ENCODE peak calls at places on chromosomes 4 and X, in eight cellular contexts. M, Y, G, X, U, P, J and B are unnamed samples.

GRCh38 chrX:71579136-71579989 is 1.1 kb downstream of the GCNA start:
- DNase-seq in M (no peak), Y (no peak), G (no peak), X (no peak), U (no peak), P (no peak), J (no peak), B (no peak)

GRCh38 chr4:41880840-41881831 is 54.1 kb upstream of the TMEM33 start:
- DNase-seq in M (no peak), Y (no peak), G (no peak), X (no peak), U (no peak), P (no peak), J (no peak), B (no peak)

GRCh38 chr4:108043536-108043935 is 53.8 kb downstream of the HADH start:
- DNase-seq in M (no peak), Y (no peak), G (no peak), X (no peak), U (no peak), P (no peak), J (no peak), B (no peak)

GRCh38 chr4:113607147-113607720 is 154.3 kb downstream of the CAMK2D start:
- DNase-seq in M (no peak), Y (no peak), G (no peak), X (no peak), U (no peak), P (no peak), J (no peak), B (no peak)

GRCh38 chr4:56648245-56649151 is 32.6 kb downstream of the HOPX start:
- DNase-seq in M (no peak), Y (no peak), G (no peak), X (no peak), U (no peak), P (no peak), J (no peak), B (no peak)

GRCh38 chrX:120761810-120762209 is 113.9 kb downstream of the CT47B1 start:
- DNase-seq in M (no peak), Y (no peak), G (no peak), X (no peak), U (no peak), P (no peak), J (no peak), B (no peak)

GRCh38 chr4:135120190-135120589 is 918.6 kb upstream of the PABPC4L start:
- DNase-seq in M (no peak), Y (no peak), G (no peak), X (no peak), U (no peak), P (no peak), J (no peak), B (no peak)

GRCh38 chr4:166042510-166043055 is 169.5 kb downstream of the TLL1 start:
- DNase-seq in M (no peak), Y (no peak), G (no peak), X (no peak), U (no peak), P (no peak), J (no peak), B (no peak)

GRCh38 chr4:123104275-123104674 is 181.9 kb upstream of the NUDT6 start:
- DNase-seq in M (no peak), Y (no peak), G (no peak), X (no peak), U (no peak), P (no peak), J (no peak), B (no peak)

GRCh38 chr4:128241425-128241913 is 46.1 kb downstream of the PGRMC2 start:
- DNase-seq in M (no peak), Y (no peak), G (no peak), X (no peak), U (no peak), P (no peak), J (no peak), B (no peak)

GRCh38 chrX:48992341-48992740 is 9.7 kb downstream of the GRIPAP1 start:
- DNase-seq in M (no peak), Y (peak; percentile 2), G (no peak), X (no peak), U (no peak), P (no peak), J (no peak), B (no peak)
- H3K27me3 ChIP-seq in M (no peaks in the 10 kb centered on the region), Y (no peaks in the 10 kb centered on the region), G (no peaks in the 10 kb centered on the region), X (no peaks in the 10 kb centered on the region), U (no peaks in the 10 kb centered on the region), P (no peaks in the 10 kb centered on the region), J (no peaks in the 10 kb centered on the region), B (no peaks in the 10 kb centered on the region)

GRCh38 chr4:44221407-44221806 is 227.2 kb downstream of the KCTD8 start:
- DNase-seq in M (no peak), Y (no peak), G (no peak), X (peak; percentile 23), U (no peak), P (no peak), J (no peak), B (no peak)
- TF ChIP-seq EP300 in M (no peak), Y (no peak), G (no peak), X (no peak), U (no peak), P (no peak), J (no peak), B (no peak)

DNA sequence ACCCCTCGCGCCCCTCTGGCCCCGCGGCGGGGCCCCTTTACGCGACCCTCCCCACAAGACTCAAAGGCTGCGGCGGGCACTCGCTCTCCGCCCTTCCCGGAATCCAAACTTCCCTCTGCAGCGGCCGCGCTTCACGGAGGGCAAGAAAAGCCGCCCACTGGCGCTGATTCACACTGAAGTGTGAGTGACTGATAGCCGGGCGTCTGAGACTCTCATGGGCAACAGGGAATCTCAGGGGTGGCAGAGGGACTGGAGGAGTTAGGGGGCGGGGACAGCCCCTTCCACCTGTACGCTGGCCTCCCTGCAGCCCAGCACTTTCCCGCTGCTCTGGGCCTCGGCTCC is 664 bp downstream of the SH3BP2 start:
- DNase-seq in M (peak; percentile 81), Y (peak; percentile 70), G (no peak), X (peak; percentile 42), U (peak; percentile 56), P (peak; percentile 56), J (peak; percentile 12), B (peak; percentile 54)
- H3K4me1 ChIP-seq in M (peaks cover 59% of the 10 kb centered on the region), Y (peaks cover 57% of the 10 kb centered on the region), G (peaks cover 68% of the 10 kb centered on the region), X (peaks cover 13% of the 10 kb centered on the region), U (peaks cover 64% of the 10 kb centered on the region), P (peaks cover 75% of the 10 kb centered on the region), J (peaks cover 84% of the 10 kb centered on the region), B (peaks cover 37% of the 10 kb centered on the region)

GRCh38 chrX:34716322-34716721 is 59.2 kb upstream of the TMEM47 start:
- DNase-seq in M (no peak), Y (no peak), G (no peak), X (no peak), U (no peak), P (no peak), J (no peak), B (no peak)
- H3K27me3 ChIP-seq in M (no peaks in the 10 kb centered on the region), Y (no peaks in the 10 kb centered on the region), G (no peaks in the 10 kb centered on the region), X (no peaks in the 10 kb centered on the region), U (no peaks in the 10 kb centered on the region), P (no peaks in the 10 kb centered on the region), J (no peaks in the 10 kb centered on the region), B (no peaks in the 10 kb centered on the region)

GRCh38 chrX:65971151-65971550 is 68.7 kb downstream of the VSIG4 start:
- DNase-seq in M (no peak), Y (no peak), G (no peak), X (no peak), U (no peak), P (no peak), J (no peak), B (no peak)
- TF ChIP-seq EP300 in M (no peak), Y (no peak), G (no peak), X (no peak), U (no peak), P (no peak), J (no peak), B (no peak)

DNA sequence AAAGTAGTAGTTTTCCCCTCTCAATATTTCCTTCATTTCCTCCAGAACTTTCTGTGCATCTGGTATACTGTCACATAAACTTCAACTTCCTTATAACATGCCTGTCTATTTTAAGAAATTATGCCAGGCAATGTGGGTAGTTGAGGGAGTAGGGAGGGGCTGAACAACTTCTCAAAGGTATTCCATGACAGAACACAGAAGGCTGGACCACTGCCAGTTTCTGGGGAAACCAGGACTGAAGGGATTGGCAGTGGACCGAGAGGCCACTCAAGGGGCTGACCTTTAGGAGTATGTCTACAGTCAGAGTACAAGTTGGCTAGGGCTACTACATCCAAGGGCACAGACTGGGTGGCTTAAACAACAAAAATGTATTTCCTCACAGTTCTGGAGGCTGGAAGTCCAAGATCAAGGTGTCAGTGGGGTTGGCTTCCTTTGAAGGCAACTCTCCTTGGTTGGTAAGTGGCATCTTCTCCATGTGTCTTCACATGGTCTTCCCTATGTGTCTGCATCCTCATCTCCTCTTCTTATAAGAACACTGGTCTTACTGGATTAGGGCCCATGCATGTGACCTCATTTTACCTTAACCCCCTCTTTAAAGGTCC is 6.9 kb downstream of the SH3RF1 start:
- DNase-seq in M (no peak), Y (no peak), G (no peak), X (no peak), U (peak; percentile 86), P (peak; percentile 60), J (no peak), B (peak; percentile 83)
- H3K4me1 ChIP-seq in M (peaks cover 33% of the 10 kb centered on the region), Y (peaks cover 41% of the 10 kb centered on the region), G (peaks cover 41% of the 10 kb centered on the region), X (peaks cover 11% of the 10 kb centered on the region), U (peaks cover 81% of the 10 kb centered on the region), P (peaks cover 83% of the 10 kb centered on the region), J (peaks cover 65% of the 10 kb centered on the region), B (peaks cover 53% of the 10 kb centered on the region)